ENCODE peak calls at places on chromosomes 16 and 17, in eight cellular contexts. One of them, this sample, is unnamed.

GRCh38 chr16:53509906-53510703 is 7.1 kb upstream of the AKTIP start:
- DNase-seq in activated CD8-positive, alpha-beta memory T cell treated with anti-CD3 and anti-CD28 coated beads for 1 hour: peak
- DNase-seq in CD4-positive, alpha-beta T cell: peak
- DNase-seq in testis: peak
- DNase-seq in GM19239: no peak
- DNase-seq in Ammon's horn: peak
- DNase-seq in fibroblast of the conjunctiva: peak
- DNase-seq in stimulated activated CD8-positive, alpha-beta memory T cell treated with anti-CD3 and anti-CD28 coated beads, Interleukin-7, amount 100 ng/mL, for 1 hour: peak
- DNase-seq in this sample: peak

GRCh38 chr17:30217746-30218245 is 17.7 kb downstream of the SLC6A4 start:
- DNase-seq in Ammon's horn: no peak
- DNase-seq in stimulated activated CD8-positive, alpha-beta memory T cell treated with anti-CD3 and anti-CD28 coated beads, Interleukin-7, amount 100 ng/mL, for 1 hour: no peak
- DNase-seq in CD4-positive, alpha-beta T cell: no peak
- DNase-seq in testis: no peak
- DNase-seq in GM19239: no peak
- DNase-seq in fibroblast of the conjunctiva: no peak
- DNase-seq in activated CD8-positive, alpha-beta memory T cell treated with anti-CD3 and anti-CD28 coated beads for 1 hour: no peak
- DNase-seq in this sample: no peak

GRCh38 chr17:73901661-73902415 is 257.6 kb upstream of the SDK2 start:
- DNase-seq in stimulated activated CD8-positive, alpha-beta memory T cell treated with anti-CD3 and anti-CD28 coated beads, Interleukin-7, amount 100 ng/mL, for 1 hour: no peak
- DNase-seq in fibroblast of the conjunctiva: no peak
- DNase-seq in Ammon's horn: peak
- DNase-seq in activated CD8-positive, alpha-beta memory T cell treated with anti-CD3 and anti-CD28 coated beads for 1 hour: no peak
- DNase-seq in CD4-positive, alpha-beta T cell: peak
- DNase-seq in testis: peak
- DNase-seq in GM19239: no peak
- DNase-seq in this sample: peak

GRCh38 chr17:8310601-8311123 is 621 bp downstream of the ARHGEF15 start:
- DNase-seq in stimulated activated CD8-positive, alpha-beta memory T cell treated with anti-CD3 and anti-CD28 coated beads, Interleukin-7, amount 100 ng/mL, for 1 hour: no peak
- DNase-seq in testis: no peak
- DNase-seq in Ammon's horn: no peak
- DNase-seq in CD4-positive, alpha-beta T cell: no peak
- DNase-seq in fibroblast of the conjunctiva: no peak
- DNase-seq in activated CD8-positive, alpha-beta memory T cell treated with anti-CD3 and anti-CD28 coated beads for 1 hour: no peak
- DNase-seq in GM19239: no peak
- DNase-seq in this sample: no peak

GRCh38 chr17:40529991-40530390 is 28.6 kb upstream of the TNS4 start:
- DNase-seq in Ammon's horn: no peak
- DNase-seq in activated CD8-positive, alpha-beta memory T cell treated with anti-CD3 and anti-CD28 coated beads for 1 hour: no peak
- DNase-seq in fibroblast of the conjunctiva: no peak
- DNase-seq in GM19239: no peak
- DNase-seq in testis: no peak
- DNase-seq in CD4-positive, alpha-beta T cell: no peak
- DNase-seq in stimulated activated CD8-positive, alpha-beta memory T cell treated with anti-CD3 and anti-CD28 coated beads, Interleukin-7, amount 100 ng/mL, for 1 hour: no peak
- DNase-seq in this sample: no peak

GRCh38 chr17:45081046-45081703 is 20.1 kb downstream of the NMT1 start:
- DNase-seq in Ammon's horn: peak
- DNase-seq in fibroblast of the conjunctiva: no peak
- DNase-seq in GM19239: no peak
- DNase-seq in activated CD8-positive, alpha-beta memory T cell treated with anti-CD3 and anti-CD28 coated beads for 1 hour: no peak
- DNase-seq in CD4-positive, alpha-beta T cell: no peak
- DNase-seq in stimulated activated CD8-positive, alpha-beta memory T cell treated with anti-CD3 and anti-CD28 coated beads, Interleukin-7, amount 100 ng/mL, for 1 hour: no peak
- DNase-seq in testis: no peak
- DNase-seq in this sample: no peak

GRCh38 chr16:28478511-28479180 is 6.5 kb upstream of the NPIPB7 start:
- DNase-seq in activated CD8-positive, alpha-beta memory T cell treated with anti-CD3 and anti-CD28 coated beads for 1 hour: no peak
- DNase-seq in GM19239: no peak
- DNase-seq in Ammon's horn: no peak
- DNase-seq in testis: no peak
- DNase-seq in CD4-positive, alpha-beta T cell: no peak
- DNase-seq in stimulated activated CD8-positive, alpha-beta memory T cell treated with anti-CD3 and anti-CD28 coated beads, Interleukin-7, amount 100 ng/mL, for 1 hour: no peak
- DNase-seq in fibroblast of the conjunctiva: no peak
- DNase-seq in this sample: no peak

GRCh38 chr16:17083628-17084027 is 387.1 kb downstream of the XYLT1 start:
- DNase-seq in testis: no peak
- DNase-seq in GM19239: no peak
- DNase-seq in CD4-positive, alpha-beta T cell: no peak
- DNase-seq in activated CD8-positive, alpha-beta memory T cell treated with anti-CD3 and anti-CD28 coated beads for 1 hour: no peak
- DNase-seq in fibroblast of the conjunctiva: no peak
- DNase-seq in stimulated activated CD8-positive, alpha-beta memory T cell treated with anti-CD3 and anti-CD28 coated beads, Interleukin-7, amount 100 ng/mL, for 1 hour: no peak
- DNase-seq in Ammon's horn: peak
- DNase-seq in this sample: no peak

GRCh38 chr17:81470944-81471803 is 41.4 kb downstream of the ACTG1 start:
- DNase-seq in GM19239: no peak
- DNase-seq in CD4-positive, alpha-beta T cell: no peak
- DNase-seq in testis: no peak
- DNase-seq in fibroblast of the conjunctiva: no peak
- DNase-seq in Ammon's horn: no peak
- DNase-seq in stimulated activated CD8-positive, alpha-beta memory T cell treated with anti-CD3 and anti-CD28 coated beads, Interleukin-7, amount 100 ng/mL, for 1 hour: no peak
- DNase-seq in activated CD8-positive, alpha-beta memory T cell treated with anti-CD3 and anti-CD28 coated beads for 1 hour: no peak
- DNase-seq in this sample: no peak

GRCh38 chr16:29727452-29727851 is 18.3 kb downstream of the C16orf54 start:
- DNase-seq in fibroblast of the conjunctiva: no peak
- DNase-seq in Ammon's horn: no peak
- DNase-seq in stimulated activated CD8-positive, alpha-beta memory T cell treated with anti-CD3 and anti-CD28 coated beads, Interleukin-7, amount 100 ng/mL, for 1 hour: no peak
- DNase-seq in testis: no peak
- DNase-seq in GM19239: no peak
- DNase-seq in CD4-positive, alpha-beta T cell: no peak
- DNase-seq in activated CD8-positive, alpha-beta memory T cell treated with anti-CD3 and anti-CD28 coated beads for 1 hour: no peak
- DNase-seq in this sample: no peak

GRCh38 chr16:84502581-84502980 is 1.9 kb downstream of the MEAK7 start:
- DNase-seq in Ammon's horn: no peak
- DNase-seq in activated CD8-positive, alpha-beta memory T cell treated with anti-CD3 and anti-CD28 coated beads for 1 hour: no peak
- DNase-seq in GM19239: no peak
- DNase-seq in testis: no peak
- DNase-seq in stimulated activated CD8-positive, alpha-beta memory T cell treated with anti-CD3 and anti-CD28 coated beads, Interleukin-7, amount 100 ng/mL, for 1 hour: no peak
- DNase-seq in fibroblast of the conjunctiva: no peak
- DNase-seq in CD4-positive, alpha-beta T cell: no peak
- DNase-seq in this sample: no peak

GRCh38 chr16:22763655-22764054 is 50.3 kb upstream of the HS3ST2 start:
- DNase-seq in stimulated activated CD8-positive, alpha-beta memory T cell treated with anti-CD3 and anti-CD28 coated beads, Interleukin-7, amount 100 ng/mL, for 1 hour: no peak
- DNase-seq in Ammon's horn: no peak
- DNase-seq in CD4-positive, alpha-beta T cell: no peak
- DNase-seq in activated CD8-positive, alpha-beta memory T cell treated with anti-CD3 and anti-CD28 coated beads for 1 hour: no peak
- DNase-seq in fibroblast of the conjunctiva: no peak
- DNase-seq in testis: no peak
- DNase-seq in GM19239: no peak
- DNase-seq in this sample: no peak

GRCh38 chr17:10114931-10115535 is 83.4 kb downstream of the GAS7 start:
- DNase-seq in testis: peak
- DNase-seq in fibroblast of the conjunctiva: peak
- DNase-seq in GM19239: no peak
- DNase-seq in CD4-positive, alpha-beta T cell: peak
- DNase-seq in Ammon's horn: peak
- DNase-seq in stimulated activated CD8-positive, alpha-beta memory T cell treated with anti-CD3 and anti-CD28 coated beads, Interleukin-7, amount 100 ng/mL, for 1 hour: peak
- DNase-seq in activated CD8-positive, alpha-beta memory T cell treated with anti-CD3 and anti-CD28 coated beads for 1 hour: peak
- DNase-seq in this sample: peak

GRCh38 chr16:72793017-72793416 is 254.9 kb downstream of the ZFHX3 start:
- DNase-seq in fibroblast of the conjunctiva: no peak
- DNase-seq in stimulated activated CD8-positive, alpha-beta memory T cell treated with anti-CD3 and anti-CD28 coated beads, Interleukin-7, amount 100 ng/mL, for 1 hour: no peak
- DNase-seq in CD4-positive, alpha-beta T cell: no peak
- DNase-seq in Ammon's horn: no peak
- DNase-seq in testis: no peak
- DNase-seq in activated CD8-positive, alpha-beta memory T cell treated with anti-CD3 and anti-CD28 coated beads for 1 hour: no peak
- DNase-seq in GM19239: no peak
- DNase-seq in this sample: no peak

GRCh38 chr17:1222321-1222720 is 42.5 kb upstream of the ABR start:
- DNase-seq in Ammon's horn: no peak
- DNase-seq in CD4-positive, alpha-beta T cell: no peak
- DNase-seq in fibroblast of the conjunctiva: no peak
- DNase-seq in testis: no peak
- DNase-seq in activated CD8-positive, alpha-beta memory T cell treated with anti-CD3 and anti-CD28 coated beads for 1 hour: no peak
- DNase-seq in stimulated activated CD8-positive, alpha-beta memory T cell treated with anti-CD3 and anti-CD28 coated beads, Interleukin-7, amount 100 ng/mL, for 1 hour: no peak
- DNase-seq in GM19239: no peak
- DNase-seq in this sample: no peak

GRCh38 chr17:76805319-76805718 is 62.9 kb upstream of the MGAT5B start:
- DNase-seq in fibroblast of the conjunctiva: no peak
- DNase-seq in CD4-positive, alpha-beta T cell: no peak
- DNase-seq in Ammon's horn: no peak
- DNase-seq in activated CD8-positive, alpha-beta memory T cell treated with anti-CD3 and anti-CD28 coated beads for 1 hour: no peak
- DNase-seq in testis: no peak
- DNase-seq in GM19239: no peak
- DNase-seq in stimulated activated CD8-positive, alpha-beta memory T cell treated with anti-CD3 and anti-CD28 coated beads, Interleukin-7, amount 100 ng/mL, for 1 hour: no peak
- DNase-seq in this sample: no peak

This sample was measured in CD8-positive, alpha-beta T cell.